ENCODE peak calls at places on chromosome 1, in four cellular contexts. Z is HCT116, O is NCI-H1105, G is uterus. C is an unnamed sample.

GRCh38 chr1:38892976-38893375 is 11.6 kb upstream of the GJA9 start:
- DNase-seq in O (no peak), Z (no peak), G (no peak), C (no peak)

GRCh38 chr1:227776277-227776676 is 39.2 kb upstream of the PRSS38 start:
- DNase-seq in G (no peak), Z (no peak), O (no peak), C (no peak)

GRCh38 chr1:76867342-76868130 is at the start of gene ST6GALNAC5:
- DNase-seq in G (no peak), O (peak; percentile 7), Z (no peak), C (peak; percentile 65)

GRCh38 chr1:4778056-4778455 is 123.6 kb downstream of the AJAP1 start:
- DNase-seq in O (peak; percentile 25), Z (no peak), G (peak; percentile 16), C (no peak)

GRCh38 chr1:32924881-32925344 is 23.7 kb upstream of the TMEM54 start:
- DNase-seq in O (no peak), G (no peak), Z (no peak), C (no peak)

GRCh38 chr1:208093754-208094719 is 150.1 kb downstream of the PLXNA2 start:
- DNase-seq in Z (peak; percentile 31), O (peak; percentile 48), G (peak; percentile 47), C (peak; percentile 85)

GRCh38 chr1:109253803-109254620 is 4.7 kb downstream of the CELSR2 start:
- DNase-seq in Z (no peak), G (no peak), O (no peak), C (no peak)

GRCh38 chr1:54081306-54082270 is 28.2 kb downstream of the TCEANC2 start:
- DNase-seq in Z (peak; percentile 63), O (peak; percentile 19), G (peak; percentile 22), C (peak; percentile 63)

GRCh38 chr1:203440780-203441179 is 34.8 kb upstream of the PRELP start:
- DNase-seq in O (peak; percentile 3), Z (no peak), G (peak; percentile 81), C (peak; percentile 83)

GRCh38 chr1:176515310-176515709 is 52.3 kb downstream of the PAPPA2 start:
- DNase-seq in O (peak; percentile 6), G (no peak), Z (no peak), C (no peak)